ENCODE peak calls at places on chromosomes 13 and 19, in eight cellular contexts. J is Jurkat, Clone E6-1; Z is iPS DF 6.9; S is A549; E is bronchial epithelial cell; V is heart right ventricle; F is endodermal cell; G is uterus. M is an unnamed sample.

GRCh38 chr13:42048625-42049453 is at the start of gene DGKH:
- DNase-seq in J (no peak), Z (no peak), S (peak), E (peak), V (peak), F (peak), G (peak), M (no peak)

GRCh38 chr13:63041640-63042414 is 1626.2 kb upstream of the PCDH20 start:
- DNase-seq in J (no peak), Z (no peak), S (no peak), E (peak), V (no peak), F (no peak), G (no peak), M (no peak)

GRCh38 chr19:6099633-6100032 is 10.7 kb downstream of the RFX2 start:
- DNase-seq in J (no peak), Z (no peak), S (no peak), E (no peak), V (no peak), F (no peak), G (no peak), M (no peak)

GRCh38 chr13:106350208-106350607 is 185.3 kb downstream of the EFNB2 start:
- DNase-seq in J (no peak), Z (no peak), S (no peak), E (no peak), V (no peak), F (peak), G (no peak), M (no peak)

GRCh38 chr13:87128006-87128405 is 543.2 kb upstream of the SLITRK5 start:
- DNase-seq in J (no peak), Z (peak), S (no peak), E (peak), V (no peak), F (peak), G (no peak), M (no peak)

GRCh38 chr19:28472843-28473242 is 740.1 kb downstream of the UQCRFS1 start:
- DNase-seq in J (no peak), Z (no peak), S (no peak), E (no peak), V (peak), F (no peak), G (no peak), M (no peak)

GRCh38 chr13:114162533-114162922 is 16.5 kb upstream of the CFAP97D2 start:
- DNase-seq in J (no peak), Z (no peak), S (no peak), E (no peak), V (no peak), F (no peak), G (no peak), M (no peak)

GRCh38 chr19:6412111-6412999 is 12.3 kb downstream of the KHSRP start:
- DNase-seq in J (no peak), Z (peak), S (no peak), E (peak), V (no peak), F (peak), G (no peak), M (no peak)

GRCh38 chr13:107864543-107865460 is 350.5 kb downstream of the LIG4 start:
- DNase-seq in J (peak), Z (no peak), S (no peak), E (peak), V (no peak), F (peak), G (no peak), M (no peak)

GRCh38 chr13:113044431-113045114 is 61.0 kb upstream of the F7 start:
- DNase-seq in J (no peak), Z (no peak), S (no peak), E (no peak), V (peak), F (no peak), G (no peak), M (no peak)

GRCh38 chr19:21910318-21910717 is 74.3 kb upstream of the ZNF43 start:
- DNase-seq in J (no peak), Z (no peak), S (no peak), E (peak), V (no peak), F (no peak), G (no peak), M (no peak)

GRCh38 chr19:6421075-6422014 is 3.3 kb downstream of the KHSRP start:
- DNase-seq in J (no peak), Z (no peak), S (no peak), E (no peak), V (no peak), F (no peak), G (no peak), M (no peak)

GRCh38 chr13:80069374-80069773 is 271.6 kb downstream of the SPRY2 start:
- DNase-seq in J (no peak), Z (no peak), S (no peak), E (no peak), V (no peak), F (no peak), G (no peak), M (no peak)

GRCh38 chr13:97298816-97299215 is 76.7 kb downstream of the MBNL2 start:
- DNase-seq in J (no peak), Z (no peak), S (no peak), E (no peak), V (no peak), F (no peak), G (no peak), M (no peak)

GRCh38 chr13:20702530-20702929 is 969 bp upstream of the IL17D start:
- DNase-seq in J (no peak), Z (no peak), S (no peak), E (peak), V (no peak), F (no peak), G (no peak), M (no peak)

GRCh38 chr13:107231941-107232340 is 664.0 kb upstream of the ARGLU1 start:
- DNase-seq in J (no peak), Z (no peak), S (no peak), E (no peak), V (no peak), F (no peak), G (no peak), M (no peak)

GRCh38 chr13:27401210-27401609 is 23.2 kb upstream of the GTF3A start:
- DNase-seq in J (no peak), Z (no peak), S (no peak), E (no peak), V (peak), F (no peak), G (no peak), M (no peak)

GRCh38 chr13:87123987-87124784 is 547.0 kb upstream of the SLITRK5 start:
- DNase-seq in J (peak), Z (peak), S (peak), E (peak), V (peak), F (peak), G (no peak), M (peak)

GRCh38 chr13:44974056-44974798 is 15.0 kb downstream of the NUFIP1 start:
- DNase-seq in J (no peak), Z (no peak), S (no peak), E (peak), V (no peak), F (no peak), G (no peak), M (no peak)

GRCh38 chr13:105804561-105805190 is 730.8 kb downstream of the EFNB2 start:
- DNase-seq in J (no peak), Z (no peak), S (no peak), E (peak), V (no peak), F (no peak), G (no peak), M (no peak)

GRCh38 chr19:17468302-17469091 is 1.8 kb upstream of the SLC27A1 start:
- DNase-seq in J (no peak), Z (no peak), S (no peak), E (no peak), V (peak), F (peak), G (peak), M (no peak)

GRCh38 chr19:54201980-54202379 is 1.3 kb downstream of the RPS9 start:
- DNase-seq in J (no peak), Z (no peak), S (no peak), E (no peak), V (no peak), F (no peak), G (no peak), M (no peak)

GRCh38 chr19:54206030-54206830 is 5.6 kb downstream of the RPS9 start:
- DNase-seq in J (no peak), Z (no peak), S (no peak), E (no peak), V (no peak), F (no peak), G (no peak), M (no peak)

GRCh38 chr19:54204767-54205468 is 4.3 kb downstream of the RPS9 start:
- DNase-seq in J (no peak), Z (no peak), S (no peak), E (no peak), V (no peak), F (no peak), G (no peak), M (no peak)

GRCh38 chr19:54201172-54201701 is 579 bp downstream of the RPS9 start:
- DNase-seq in J (no peak), Z (no peak), S (no peak), E (no peak), V (no peak), F (no peak), G (no peak), M (no peak)

DNA sequence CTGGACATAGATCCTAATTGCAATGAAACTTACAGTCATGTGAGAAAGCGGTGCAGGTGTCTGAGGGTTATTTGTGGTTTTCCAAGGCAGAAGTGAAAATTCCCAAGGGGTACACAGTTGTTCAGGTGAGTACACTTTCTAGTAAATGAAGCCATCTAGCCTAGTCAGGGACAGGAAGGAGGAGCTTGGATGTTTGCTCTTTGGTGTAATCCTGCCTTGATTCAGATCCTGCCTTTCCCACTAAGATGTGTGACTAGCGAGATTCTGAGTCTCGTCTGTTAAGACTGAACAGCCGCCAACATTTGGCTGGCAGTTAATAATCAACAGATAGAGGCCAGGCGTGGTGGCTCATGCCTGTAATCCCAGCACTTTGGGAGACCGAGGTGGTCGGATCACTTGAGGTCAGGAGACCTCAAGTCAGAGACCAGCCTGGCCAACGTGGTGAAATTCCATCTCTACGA is 2.5 kb downstream of the RPS9 start:
- DNase-seq in J (no peak), Z (no peak), S (no peak), E (no peak), V (no peak), F (no peak), G (no peak), M (no peak)
- H3K4me3 ChIP-seq in J (no peak), Z (no peak), S (peak), E (no peak), V (no peak), F (peak), G (no peak), M (peak)

GRCh38 chr19:19566306-19566705 is 28.2 kb downstream of the CILP2 start:
- DNase-seq in J (no peak), Z (no peak), S (no peak), E (no peak), V (no peak), F (no peak), G (no peak), M (no peak)

GRCh38 chr19:19559942-19560341 is 21.9 kb downstream of the CILP2 start:
- DNase-seq in J (no peak), Z (no peak), S (no peak), E (no peak), V (no peak), F (no peak), G (no peak), M (no peak)

GRCh38 chr19:19563348-19563848 is 25.3 kb downstream of the CILP2 start:
- DNase-seq in J (no peak), Z (no peak), S (no peak), E (no peak), V (no peak), F (no peak), G (no peak), M (no peak)

GRCh38 chr19:19561946-19562664 is 24.0 kb downstream of the CILP2 start:
- DNase-seq in J (no peak), Z (no peak), S (no peak), E (no peak), V (no peak), F (no peak), G (no peak), M (no peak)

DNA sequence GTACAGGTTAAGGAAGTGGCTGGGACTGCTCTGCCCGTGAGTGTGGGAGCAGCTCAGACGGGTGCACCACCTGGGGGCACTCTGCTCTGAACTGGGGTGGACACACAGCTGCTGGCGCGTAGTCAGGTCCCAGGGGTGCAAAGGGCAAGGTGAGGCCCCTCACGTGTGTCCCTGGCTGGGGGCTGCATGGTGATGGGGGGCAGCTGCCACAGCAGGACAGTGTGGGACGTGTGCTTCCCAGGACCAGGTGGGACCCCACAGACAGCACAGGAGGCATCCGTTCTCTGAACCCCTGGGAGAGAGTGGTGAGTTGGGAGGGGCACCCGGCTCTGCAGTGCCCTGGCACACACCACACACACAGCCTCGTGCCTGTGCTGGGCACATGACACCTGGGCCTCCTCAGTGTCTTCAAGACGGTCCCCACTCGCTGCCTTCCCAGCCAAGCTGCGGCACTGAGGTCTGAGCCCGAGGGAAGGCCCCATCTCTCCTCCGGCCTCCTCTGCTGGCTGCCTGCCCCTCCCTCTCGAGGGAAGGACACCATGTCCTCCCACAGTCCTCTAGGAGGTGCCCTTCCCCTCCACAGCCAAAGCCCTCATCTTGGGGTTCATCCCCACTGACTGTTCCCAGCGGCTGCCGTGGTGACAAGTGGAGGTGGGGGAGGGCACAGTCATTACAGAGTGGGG is 24.7 kb downstream of the CILP2 start:
- DNase-seq in J (no peak), Z (no peak), S (no peak), E (no peak), V (no peak), F (peak), G (no peak), M (no peak)
- H3K4me3 ChIP-seq in J (no peak), Z (no peak), S (no peak), E (no peak), V (no peak), F (no peak), G (no peak), M (no peak)

DNA sequence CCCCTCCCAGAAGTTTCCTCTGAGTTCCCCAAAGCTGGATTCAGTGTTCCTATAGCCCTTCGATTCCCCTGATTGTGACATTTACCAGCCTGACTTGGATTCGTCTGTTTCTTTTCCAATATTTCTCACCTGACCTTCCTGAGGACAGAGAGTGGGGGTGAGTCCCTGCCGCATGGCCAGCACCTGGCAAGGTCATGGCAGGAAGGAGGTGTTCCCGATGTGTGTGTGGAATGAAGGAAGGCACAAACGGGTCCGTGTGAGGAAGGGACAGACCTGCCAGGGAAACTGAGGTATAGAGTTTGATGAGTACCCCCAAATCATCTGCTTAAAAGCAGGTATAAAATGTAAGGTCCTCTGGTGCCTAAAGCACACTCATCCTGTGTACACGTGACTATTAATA is 3.3 kb downstream of the COL4A1 start:
- DNase-seq in J (no peak), Z (no peak), S (no peak), E (no peak), V (no peak), F (no peak), G (no peak), M (no peak)
- H3K4me3 ChIP-seq in J (no peak), Z (no peak), S (no peak), E (no peak), V (no peak), F (peak), G (no peak), M (no peak)

DNA sequence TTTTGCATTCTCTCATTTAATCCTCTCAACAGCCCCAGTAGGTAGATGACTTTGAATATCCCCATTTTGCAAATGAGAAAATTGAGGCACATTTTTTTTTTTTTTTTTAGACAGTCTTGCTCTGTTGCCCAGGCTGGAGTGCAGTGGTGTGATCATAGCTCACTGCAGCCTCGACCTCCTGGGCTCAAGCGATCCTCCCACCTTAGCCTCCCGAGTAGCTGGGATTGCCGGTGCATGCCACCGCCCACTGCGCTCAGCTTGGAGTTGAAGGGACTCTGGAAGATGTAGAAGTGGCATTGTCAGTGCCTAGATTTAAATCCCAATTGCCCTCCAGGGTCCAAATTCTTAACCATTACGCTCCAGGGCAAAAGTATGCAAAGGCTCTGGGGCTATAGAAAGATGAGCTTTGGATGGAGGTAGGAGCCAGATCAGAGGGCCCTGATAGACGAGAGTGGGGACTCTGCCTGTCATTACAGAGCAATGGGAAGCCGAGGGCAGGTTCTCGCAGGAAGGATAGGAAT is 813 bp upstream of the MCOLN1 start:
- DNase-seq in J (no peak), Z (no peak), S (no peak), E (no peak), V (no peak), F (no peak), G (no peak), M (no peak)
- H3K4me3 ChIP-seq in J (peak), Z (no peak), S (peak), E (no peak), V (peak), F (peak), G (peak), M (peak)

GRCh38 chr19:46785054-46785979 is 3.1 kb downstream of the SLC1A5 start:
- DNase-seq in J (no peak), Z (no peak), S (no peak), E (no peak), V (no peak), F (no peak), G (no peak), M (no peak)
- H3K4me3 ChIP-seq in J (peak), Z (no peak), S (peak), E (peak), V (no peak), F (peak), G (peak), M (peak)

DNA sequence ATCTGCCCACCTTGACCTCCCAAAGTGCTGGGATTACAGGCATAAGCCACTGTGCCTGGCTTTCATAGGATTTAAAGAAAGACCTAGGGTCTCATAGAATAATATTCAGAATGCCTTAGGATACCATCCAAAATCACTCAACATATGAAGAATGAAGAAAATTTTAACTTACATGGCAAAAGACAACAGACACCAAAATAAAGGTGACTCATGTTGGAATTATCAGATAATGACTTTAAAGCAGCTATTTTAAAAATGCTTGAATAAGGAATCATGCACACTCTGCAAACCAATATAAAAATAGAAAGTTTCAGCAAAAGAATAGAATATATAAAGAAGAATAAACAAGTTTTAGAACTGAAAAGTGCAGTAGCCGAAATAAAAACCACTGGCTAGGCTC is 29.3 kb downstream of the ZNF566 start:
- DNase-seq in J (no peak), Z (no peak), S (no peak), E (no peak), V (no peak), F (no peak), G (no peak), M (no peak)
- H3K4me3 ChIP-seq in J (no peak), Z (no peak), S (no peak), E (no peak), V (no peak), F (no peak), G (no peak), M (no peak)

M was measured in retinal pigment epithelial cell.